ENCODE peak calls at places on chromosome 19, in four cellular contexts. A is WTC11, M is GM12878, X is HepG2. K is an unnamed sample.

GRCh38 chr19:3507371-3508120 is 1.4 kb downstream of the FZR1 start:
- DNase-seq in A (peak), M (no peak), X (peak), K (peak)

GRCh38 chr19:43662487-43662886 is 7.5 kb downstream of the PLAUR start:
- DNase-seq in A (no peak), M (no peak), X (peak), K (no peak)

GRCh38 chr19:34066007-34066656 is 106.2 kb upstream of the LSM14A start:
- DNase-seq in A (no peak), X (no peak), M (no peak), K (no peak)

GRCh38 chr19:50252111-50252886 is 48.9 kb downstream of the MYH14 start:
- DNase-seq in X (no peak), M (no peak), A (peak), K (peak)

GRCh38 chr19:32532233-32532632 is 48.8 kb upstream of the PDCD5 start:
- DNase-seq in X (no peak), A (no peak), M (no peak), K (no peak)

GRCh38 chr19:35905178-35905727 is 2.8 kb downstream of the TYROBP start:
- DNase-seq in X (no peak), A (no peak), M (no peak), K (no peak)

GRCh38 chr19:54188224-54188871 is 1.0 kb downstream of the MBOAT7 start:
- DNase-seq in M (no peak), A (peak), X (no peak), K (peak)

GRCh38 chr19:30675086-30675485 is 302.9 kb downstream of the ZNF536 start:
- DNase-seq in A (no peak), X (peak), M (no peak), K (no peak)

DNA sequence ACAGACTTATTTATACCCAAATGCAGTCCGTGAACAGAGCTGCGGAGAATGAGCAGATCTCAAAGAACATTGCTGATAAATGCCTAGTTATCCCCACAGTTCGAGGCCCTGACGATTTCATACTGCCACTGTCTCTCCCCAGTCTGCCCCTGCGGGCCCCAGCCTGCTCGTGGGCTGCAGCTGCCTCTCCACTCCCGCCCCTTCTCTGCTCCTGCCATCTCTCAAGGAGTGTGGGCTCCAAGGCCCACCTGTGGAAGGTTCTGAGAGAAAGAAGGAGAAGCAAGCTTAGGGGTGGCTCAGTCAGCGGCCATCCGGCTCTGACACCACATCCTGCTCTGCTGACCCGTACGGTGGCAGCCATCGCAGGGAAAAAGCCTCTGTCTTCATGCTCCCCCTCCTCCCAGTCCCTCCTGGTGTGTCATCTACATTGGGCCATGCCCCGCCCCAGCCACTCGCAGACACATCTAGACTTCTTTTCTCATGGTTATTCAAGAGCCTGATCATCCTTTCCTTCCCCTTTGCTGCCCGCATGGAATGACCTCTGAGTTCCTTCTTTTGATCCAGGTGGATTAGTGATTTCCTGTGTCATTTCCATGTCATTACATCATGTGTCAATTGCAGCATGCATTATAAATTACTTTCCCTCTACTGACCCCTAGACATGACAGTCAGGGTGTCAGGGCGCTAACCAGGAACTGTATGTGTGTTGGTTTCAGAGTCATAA is 51.9 kb downstream of the EPS15L1 start:
- DNase-seq in X (no peak), M (no peak), A (no peak), K (no peak)
- TF ChIP-seq ETV6 in X (no peak), M (no peak), A (no peak), K (no peak)

GRCh38 chr19:46573679-46574522 is 27.2 kb upstream of the CALM3 start:
- DNase-seq in M (no peak), X (peak), A (no peak), K (no peak)

GRCh38 chr19:46578450-46578849 is 22.7 kb upstream of the CALM3 start:
- DNase-seq in M (no peak), X (no peak), A (no peak), K (no peak)

GRCh38 chr19:46571495-46571894 is 29.6 kb upstream of the CALM3 start:
- DNase-seq in M (no peak), A (peak), X (peak), K (peak)

GRCh38 chr19:46579286-46579944 is 21.7 kb upstream of the CALM3 start:
- DNase-seq in X (no peak), A (no peak), M (no peak), K (no peak)

DNA sequence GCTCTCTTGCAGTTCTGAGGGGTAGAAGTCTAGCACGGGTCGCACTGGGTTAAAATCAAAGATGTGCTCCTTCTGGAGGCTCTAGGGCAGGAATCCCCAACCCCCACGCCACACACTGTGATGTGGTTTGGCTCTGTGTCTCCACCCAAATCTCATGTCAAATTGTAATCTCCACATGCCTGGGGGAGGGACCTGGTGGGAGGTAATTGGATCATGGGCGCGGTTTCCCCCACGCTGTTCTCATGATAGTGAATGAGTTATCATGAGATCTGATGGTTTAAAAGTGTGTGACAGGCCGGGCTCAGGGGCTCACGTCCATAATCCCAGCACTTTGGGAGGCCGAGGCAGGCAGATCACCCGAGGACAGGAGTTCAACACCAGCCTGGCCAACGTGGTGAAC is 26.6 kb upstream of the CALM3 start:
- DNase-seq in X (no peak), A (no peak), M (no peak), K (no peak)
- TF ChIP-seq ETV6 in X (no peak), A (no peak), M (no peak), K (no peak)

GRCh38 chr19:37977391-37977790 is 70.4 kb downstream of the SIPA1L3 start:
- DNase-seq in A (no peak), M (no peak), X (no peak), K (no peak)
- TF ChIP-seq ETV6 in A (no peak), M (no peak), X (no peak), K (no peak)

DNA sequence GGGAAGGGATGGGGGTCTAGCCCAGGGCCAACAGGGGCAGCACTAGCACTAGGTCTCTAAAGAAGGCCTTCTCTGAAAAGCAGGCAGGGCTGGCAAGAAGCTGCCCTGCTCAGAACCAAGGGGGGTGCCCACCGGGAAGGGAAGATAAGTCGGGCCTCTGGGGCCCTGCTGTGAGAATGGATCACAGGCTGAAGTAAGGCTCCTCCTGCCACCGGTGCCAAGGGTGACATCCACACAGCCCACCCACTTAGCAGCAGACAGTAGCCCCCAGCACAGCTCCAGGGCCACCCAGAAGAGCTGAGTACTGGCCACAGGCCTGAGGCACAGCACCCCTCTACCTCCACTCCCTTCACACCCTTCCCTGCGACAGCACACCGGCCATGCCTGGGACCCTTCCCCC is 5.9 kb downstream of the ELL start:
- DNase-seq in X (no peak), A (no peak), M (no peak), K (no peak)
- TF ChIP-seq ETV6 in X (no peak), A (no peak), M (no peak), K (no peak)

GRCh38 chr19:5238700-5239099 is 101.9 kb downstream of the PTPRS start:
- DNase-seq in M (no peak), A (peak), X (no peak), K (no peak)

GRCh38 chr19:5235458-5236219 is 105.0 kb downstream of the PTPRS start:
- DNase-seq in X (no peak), M (no peak), A (no peak), K (no peak)

GRCh38 chr19:5237939-5238480 is 102.6 kb downstream of the PTPRS start:
- DNase-seq in M (no peak), X (no peak), A (no peak), K (no peak)

GRCh38 chr19:5240011-5240410 is 100.6 kb downstream of the PTPRS start:
- DNase-seq in M (no peak), A (no peak), X (no peak), K (no peak)

GRCh38 chr19:5237190-5237780 is 103.3 kb downstream of the PTPRS start:
- DNase-seq in X (no peak), A (no peak), M (no peak), K (no peak)
- TF ChIP-seq ETV6 in X (no peak), A (no peak), M (no peak), K (no peak)

GRCh38 chr19:58401825-58402433 is 6.5 kb downstream of the RNF225 start:
- DNase-seq in X (no peak), M (no peak), A (no peak), K (no peak)
- TF ChIP-seq ETV6 in X (no peak), M (no peak), A (no peak), K (no peak)